ENCODE peak calls at places on chromosomes 6 and 20, in four cellular contexts. One of them, this sample, is unnamed.

GRCh38 chr6:41053056-41053455 is at the start of gene APOBEC2:
- DNase-seq in IMR-90: no peak
- DNase-seq in H9: no peak
- DNase-seq in H1: no peak
- DNase-seq in this sample: no peak

GRCh38 chr6:16168121-16168520 is 39.2 kb downstream of the MYLIP start:
- DNase-seq in IMR-90: no peak
- DNase-seq in H9: no peak
- DNase-seq in H1: no peak
- DNase-seq in this sample: no peak

GRCh38 chr20:20549267-20549612 is 163.2 kb downstream of the RALGAPA2 start:
- DNase-seq in IMR-90: no peak
- DNase-seq in H9: no peak
- DNase-seq in H1: no peak
- DNase-seq in this sample: no peak

GRCh38 chr20:44069203-44069931 is 117.6 kb downstream of the JPH2 start:
- DNase-seq in H1: no peak
- DNase-seq in IMR-90: no peak
- DNase-seq in H9: no peak
- DNase-seq in this sample: no peak

GRCh38 chr6:112956696-112957525 is 609.8 kb downstream of the RFPL4B start:
- DNase-seq in H9: no peak
- DNase-seq in IMR-90: peak
- DNase-seq in H1: no peak
- DNase-seq in this sample: no peak

GRCh38 chr20:20214757-20215275 is 153.1 kb upstream of the INSM1 start:
- DNase-seq in H9: no peak
- DNase-seq in H1: no peak
- DNase-seq in IMR-90: no peak
- DNase-seq in this sample: no peak

GRCh38 chr6:34115396-34116314 is 30.2 kb downstream of the GRM4 start:
- DNase-seq in H9: peak
- DNase-seq in IMR-90: peak
- DNase-seq in H1: no peak
- DNase-seq in this sample: peak

GRCh38 chr6:79630883-79631799 is at the start of gene SH3BGRL2:
- DNase-seq in IMR-90: peak
- DNase-seq in H1: peak
- DNase-seq in H9: peak
- DNase-seq in this sample: peak

GRCh38 chr6:80022803-80023202 is 18.4 kb downstream of the TTK start:
- DNase-seq in H1: no peak
- DNase-seq in H9: no peak
- DNase-seq in IMR-90: peak
- DNase-seq in this sample: no peak

GRCh38 chr6:39430968-39431523 is 108.5 kb upstream of the KCNK16 start:
- DNase-seq in H9: peak
- DNase-seq in IMR-90: no peak
- DNase-seq in H1: no peak
- DNase-seq in this sample: peak

GRCh38 chr20:15191082-15191723 is 853.8 kb upstream of the FLRT3 start:
- DNase-seq in H1: no peak
- DNase-seq in IMR-90: no peak
- DNase-seq in H9: no peak
- DNase-seq in this sample: peak

GRCh38 chr20:53916173-53916512 is 154.3 kb downstream of the BCAS1 start:
- DNase-seq in H9: no peak
- DNase-seq in IMR-90: no peak
- DNase-seq in H1: no peak
- DNase-seq in this sample: no peak

GRCh38 chr20:38645980-38646858 is 44.6 kb downstream of the ARHGAP40 start:
- DNase-seq in H1: peak
- DNase-seq in IMR-90: peak
- DNase-seq in H9: peak
- DNase-seq in this sample: peak

GRCh38 chr6:148577687-148578488 is 168.9 kb upstream of the UST start:
- DNase-seq in H1: peak
- DNase-seq in H9: peak
- DNase-seq in IMR-90: peak
- DNase-seq in this sample: peak

GRCh38 chr6:41713650-41714291 is 21.6 kb downstream of the TFEB start:
- DNase-seq in H1: no peak
- DNase-seq in H9: no peak
- DNase-seq in IMR-90: no peak
- DNase-seq in this sample: no peak

GRCh38 chr6:125099211-125100017 is 54.2 kb upstream of the TPD52L1 start:
- DNase-seq in IMR-90: peak
- DNase-seq in H9: peak
- DNase-seq in H1: peak
- DNase-seq in this sample: peak

GRCh38 chr6:38567436-38567835 is 72.3 kb downstream of the BTBD9 start:
- DNase-seq in IMR-90: peak
- DNase-seq in H9: no peak
- DNase-seq in H1: no peak
- DNase-seq in this sample: no peak

GRCh38 chr6:169454204-169454871 is 200.7 kb upstream of the THBS2 start:
- DNase-seq in H9: no peak
- DNase-seq in H1: no peak
- DNase-seq in IMR-90: peak
- DNase-seq in this sample: peak

GRCh38 chr6:46011241-46012085 is 4.2 kb downstream of the CLIC5 start:
- DNase-seq in H9: no peak
- DNase-seq in H1: no peak
- DNase-seq in IMR-90: no peak
- DNase-seq in this sample: no peak

GRCh38 chr20:46289416-46289815 is 18.9 kb downstream of the CDH22 start:
- DNase-seq in H1: no peak
- DNase-seq in IMR-90: no peak
- DNase-seq in H9: no peak
- DNase-seq in this sample: no peak

GRCh38 chr6:26055670-26056582 is 31.3 kb upstream of the HFE start:
- DNase-seq in H9: peak
- DNase-seq in IMR-90: peak
- DNase-seq in H1: no peak
- DNase-seq in this sample: peak

GRCh38 chr6:15841937-15842698 is 179.3 kb upstream of the DTNBP1 start:
- DNase-seq in H9: no peak
- DNase-seq in H1: no peak
- DNase-seq in IMR-90: no peak
- DNase-seq in this sample: peak

GRCh38 chr6:34958748-34959147 is 69.7 kb downstream of the ANKS1A start:
- DNase-seq in H9: no peak
- DNase-seq in H1: no peak
- DNase-seq in IMR-90: no peak
- DNase-seq in this sample: no peak

GRCh38 chr6:43122146-43122545 is 46.0 kb downstream of the PTK7 start:
- DNase-seq in IMR-90: no peak
- DNase-seq in H9: no peak
- DNase-seq in H1: no peak
- DNase-seq in this sample: no peak

GRCh38 chr20:2337142-2337541 is 41.3 kb downstream of the TGM3 start:
- DNase-seq in H9: no peak
- DNase-seq in IMR-90: no peak
- DNase-seq in H1: no peak
- DNase-seq in this sample: no peak

GRCh38 chr6:49300911-49301310 is 162.1 kb downstream of the MMUT start:
- DNase-seq in H9: no peak
- DNase-seq in H1: no peak
- DNase-seq in IMR-90: no peak
- DNase-seq in this sample: no peak

GRCh38 chr20:57013741-57014140 is 252.7 kb downstream of the BMP7 start:
- DNase-seq in H1: no peak
- DNase-seq in IMR-90: no peak
- DNase-seq in H9: peak
- DNase-seq in this sample: peak

GRCh38 chr6:159434410-159434809 is 258.6 kb downstream of the SOD2 start:
- DNase-seq in H9: no peak
- DNase-seq in IMR-90: no peak
- DNase-seq in H1: no peak
- DNase-seq in this sample: no peak

GRCh38 chr6:159435701-159436100 is 257.3 kb downstream of the SOD2 start:
- DNase-seq in IMR-90: no peak
- DNase-seq in H9: no peak
- DNase-seq in H1: no peak
- DNase-seq in this sample: no peak

GRCh38 chr6:159429427-159429826 is 260.2 kb downstream of the FNDC1 start:
- DNase-seq in H9: no peak
- DNase-seq in IMR-90: no peak
- DNase-seq in H1: no peak
- DNase-seq in this sample: no peak

GRCh38 chr6:159431750-159432149 is 261.3 kb downstream of the SOD2 start:
- DNase-seq in H9: no peak
- DNase-seq in IMR-90: no peak
- DNase-seq in H1: no peak
- DNase-seq in this sample: no peak

DNA sequence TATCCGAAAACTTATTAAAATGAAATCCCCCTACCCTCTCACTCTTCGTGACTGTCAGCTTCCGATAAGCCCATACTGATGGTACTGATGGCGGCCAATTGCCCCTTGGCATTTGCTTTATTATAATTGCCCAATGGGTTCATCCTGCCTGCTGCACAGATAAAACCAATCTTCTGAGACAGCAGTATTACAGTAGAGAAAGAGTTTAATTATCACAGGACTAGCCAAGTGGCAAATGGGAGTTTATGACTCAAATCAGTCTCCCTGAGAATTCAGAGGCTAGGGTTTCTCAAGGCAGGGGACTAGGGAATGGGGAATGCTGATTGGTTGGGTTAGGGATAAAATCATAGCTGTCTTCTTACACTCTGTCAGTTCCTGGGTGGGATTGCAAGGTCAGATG is 259.5 kb downstream of the SOD2 start:
- DNase-seq in H1: no peak
- DNase-seq in IMR-90: no peak
- DNase-seq in H9: no peak
- DNase-seq in this sample: no peak
- H3K56ac ChIP-seq in H1: no peak
- H3K56ac ChIP-seq in IMR-90: no peak
- H3K56ac ChIP-seq in H9: no peak
- H3K56ac ChIP-seq in this sample: no peak

GRCh38 chr6:2919401-2919800 is 16.3 kb upstream of the SERPINB9 start:
- DNase-seq in H9: peak
- DNase-seq in H1: no peak
- DNase-seq in IMR-90: no peak
- DNase-seq in this sample: no peak
- H2BK15ac ChIP-seq in H9: no peak
- H2BK15ac ChIP-seq in H1: no peak
- H2BK15ac ChIP-seq in IMR-90: no peak
- H2BK15ac ChIP-seq in this sample: no peak

GRCh38 chr6:111746983-111747773 is 126.1 kb downstream of the FYN start:
- DNase-seq in H1: no peak
- DNase-seq in H9: no peak
- DNase-seq in IMR-90: no peak
- DNase-seq in this sample: no peak
- H3K56ac ChIP-seq in H1: no peak
- H3K56ac ChIP-seq in H9: no peak
- H3K56ac ChIP-seq in IMR-90: no peak
- H3K56ac ChIP-seq in this sample: no peak

DNA sequence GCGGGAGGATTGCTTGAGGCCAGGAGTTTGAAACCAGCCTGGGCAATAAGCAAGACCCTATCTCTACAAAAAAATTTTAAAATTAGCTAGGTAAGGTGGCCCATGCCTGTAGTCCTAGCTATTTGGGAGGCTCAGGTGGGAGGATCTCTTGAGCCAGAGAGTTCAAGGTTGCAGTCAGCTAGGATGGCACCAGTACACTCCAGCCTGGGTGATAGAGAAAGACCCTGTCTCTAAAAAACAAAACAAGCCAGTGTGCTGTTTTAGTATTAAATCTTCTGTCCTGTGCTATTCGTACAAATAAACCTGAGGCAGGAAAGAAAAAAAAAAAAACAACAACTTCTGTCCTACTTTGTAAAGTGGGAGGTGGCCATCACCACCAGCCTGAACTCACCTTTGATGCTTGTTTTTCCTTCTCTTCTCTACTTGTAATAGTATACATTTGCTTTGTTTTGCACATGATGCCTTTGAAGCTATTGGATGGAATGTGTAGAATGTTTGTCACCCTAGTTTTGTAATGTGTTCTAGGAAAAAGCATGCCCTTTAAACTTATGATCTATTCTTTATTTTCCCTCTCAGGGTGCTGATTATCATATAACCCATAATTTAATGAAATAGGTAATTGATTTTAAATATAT is 102.5 kb downstream of the CRYBG1 start:
- DNase-seq in H9: no peak
- DNase-seq in IMR-90: no peak
- DNase-seq in H1: no peak
- DNase-seq in this sample: no peak
- H2BK15ac ChIP-seq in H9: no peak
- H2BK15ac ChIP-seq in IMR-90: no peak
- H2BK15ac ChIP-seq in H1: no peak
- H2BK15ac ChIP-seq in this sample: no peak

DNA sequence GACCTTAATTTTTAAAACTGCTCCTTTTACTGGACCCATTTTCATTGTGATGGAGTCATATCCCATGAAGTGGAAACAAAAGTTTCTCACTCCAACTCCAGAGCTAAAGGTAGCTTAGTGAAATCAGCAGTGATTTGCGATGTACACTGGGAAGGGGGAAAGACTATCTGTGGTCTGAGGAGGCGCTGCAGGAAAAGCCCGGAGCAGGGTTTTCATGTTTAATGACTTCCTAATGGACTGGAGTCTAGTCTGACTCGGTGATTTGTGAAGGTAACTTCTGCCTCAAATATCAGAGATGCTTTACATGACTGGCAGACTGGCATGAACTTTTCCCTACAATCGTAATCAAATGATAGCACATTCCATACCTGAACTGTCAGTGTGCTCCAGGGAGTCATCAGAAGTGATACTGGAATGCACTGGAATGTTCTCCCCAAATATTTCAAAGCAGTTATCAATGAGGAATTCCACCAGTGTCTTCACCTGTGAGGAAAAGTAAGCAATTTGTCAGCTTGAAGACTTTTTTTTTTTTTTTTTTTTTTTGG is 7.0 kb downstream of the TAGAP start:
- DNase-seq in H1: no peak
- DNase-seq in IMR-90: no peak
- DNase-seq in H9: no peak
- DNase-seq in this sample: no peak
- H3K56ac ChIP-seq in H1: no peak
- H3K56ac ChIP-seq in IMR-90: no peak
- H3K56ac ChIP-seq in H9: no peak
- H3K56ac ChIP-seq in this sample: no peak

This sample was measured in mesendoderm.